ENCODE peak calls at places on chromosomes 12 and 14, in six cellular contexts. C, I, E, V, G and J are unnamed samples.

GRCh38 chr14:47442206-47442605 is 233.2 kb downstream of the MDGA2 start:
- DNase-seq in V (no peak), E (no peak), C (peak), I (peak), G (peak), J (no peak)

GRCh38 chr12:108833355-108833733 is 24.0 kb downstream of the SSH1 start:
- DNase-seq in I (peak), G (peak), V (no peak), E (no peak), C (peak), J (no peak)

GRCh38 chr12:94707892-94708291 is 57.5 kb upstream of the TMCC3 start:
- DNase-seq in V (no peak), G (peak), C (peak), E (no peak), I (peak), J (peak)

GRCh38 chr12:13153180-13153579 is 43.3 kb upstream of the EMP1 start:
- DNase-seq in V (no peak), G (no peak), E (peak), C (no peak), I (no peak), J (no peak)

GRCh38 chr14:24032727-24033418 is 18.9 kb upstream of the CARMIL3 start:
- DNase-seq in V (no peak), I (peak), C (peak), E (no peak), G (no peak), J (no peak)

GRCh38 chr12:685388-685787 is 22.1 kb upstream of the NINJ2 start:
- DNase-seq in G (peak), C (peak), V (peak), I (no peak), E (no peak), J (peak)

GRCh38 chr14:63266106-63266505 is 52.6 kb downstream of the GPHB5 start:
- DNase-seq in G (no peak), E (no peak), V (no peak), C (no peak), I (no peak), J (no peak)

GRCh38 chr12:14257734-14258467 is 107.6 kb upstream of the ATF7IP start:
- DNase-seq in V (peak), I (peak), C (peak), E (peak), G (peak), J (peak)

GRCh38 chr12:47734725-47735480 is 9.6 kb upstream of the ENDOU start:
- DNase-seq in I (peak), V (no peak), C (no peak), G (no peak), E (peak), J (no peak)

GRCh38 chr12:128613821-128614220 is 209.9 kb downstream of the SLC15A4 start:
- DNase-seq in I (no peak), E (no peak), V (no peak), C (no peak), G (no peak), J (no peak)

GRCh38 chr14:98350213-98350612 is 921.8 kb downstream of the BCL11B start:
- DNase-seq in E (no peak), C (no peak), I (no peak), V (no peak), G (no peak), J (no peak)

GRCh38 chr12:44217146-44217883 is 381.4 kb downstream of the TMEM117 start:
- DNase-seq in C (no peak), I (no peak), E (no peak), V (no peak), G (no peak), J (no peak)

GRCh38 chr14:75274899-75275569 is 3.6 kb upstream of the FOS start:
- DNase-seq in V (no peak), E (no peak), I (peak), C (peak), G (no peak), J (peak)

GRCh38 chr12:52951126-52951525 is 2.2 kb downstream of the KRT18 start:
- DNase-seq in E (no peak), I (no peak), V (no peak), C (no peak), G (no peak), J (no peak)
- H3K9ac ChIP-seq in E (no peak), I (no peak), V (no peak), C (no peak), G (no peak), J (peak)

GRCh38 chr12:104291867-104292524 is 11.5 kb upstream of the EID3 start:
- DNase-seq in G (no peak), C (no peak), E (no peak), I (no peak), V (no peak), J (no peak)
- H3K4me3 ChIP-seq in G (no peak), C (no peak), E (no peak), I (peak), V (no peak), J (no peak)

GRCh38 chr14:104604461-104605449 is at the start of gene TMEM179:
- DNase-seq in I (no peak), V (no peak), C (peak), G (peak), E (peak), J (no peak)
- H3K27ac ChIP-seq in I (no peak), V (no peak), C (no peak), G (no peak), E (no peak), J (no peak)

DNA sequence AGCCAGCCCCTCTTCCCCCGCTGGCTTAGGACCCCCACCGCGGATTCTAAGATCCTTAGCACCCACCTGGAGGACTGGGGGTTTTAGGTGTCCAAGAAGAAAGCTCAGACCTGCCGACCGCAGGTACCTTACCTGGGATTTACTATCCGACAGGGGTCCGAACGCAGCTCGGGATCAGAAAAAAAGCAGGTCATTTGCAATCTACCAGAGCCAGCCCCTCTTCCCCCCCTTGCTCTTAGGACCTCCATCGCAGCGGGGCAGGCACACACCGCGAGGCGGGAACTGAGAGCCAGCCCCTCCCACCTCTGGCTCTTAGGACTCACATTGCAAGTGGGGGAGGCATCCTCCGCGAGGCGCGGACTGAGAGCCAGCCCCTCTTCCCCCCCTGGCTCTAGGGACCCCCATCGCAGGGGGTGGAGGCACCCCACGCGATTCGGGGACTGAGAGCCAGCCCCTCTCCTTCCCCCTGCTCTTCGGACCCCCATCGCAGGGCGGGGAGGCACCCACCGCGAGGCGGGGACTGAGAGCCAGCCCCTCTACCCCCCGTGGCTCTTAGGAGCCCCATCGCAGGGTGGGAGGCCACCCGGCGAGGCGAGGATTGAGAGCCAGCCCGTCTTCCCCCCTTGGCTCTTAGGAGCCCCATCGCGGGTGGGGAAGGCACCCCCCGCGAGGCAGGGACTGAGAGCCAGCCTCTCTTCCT is 45.3 kb downstream of the DDX11 start:
- DNase-seq in E (peak), C (no peak), I (peak), G (no peak), V (no peak), J (no peak)
- H3K9ac ChIP-seq in E (no peak), C (no peak), I (no peak), G (no peak), V (no peak), J (peak)

GRCh38 chr14:65422093-65422834 is 9.7 kb downstream of the FUT8 start:
- DNase-seq in V (no peak), C (no peak), G (peak), I (no peak), E (no peak), J (no peak)
- H3K4me3 ChIP-seq in V (no peak), C (peak), G (no peak), I (no peak), E (no peak), J (no peak)

DNA sequence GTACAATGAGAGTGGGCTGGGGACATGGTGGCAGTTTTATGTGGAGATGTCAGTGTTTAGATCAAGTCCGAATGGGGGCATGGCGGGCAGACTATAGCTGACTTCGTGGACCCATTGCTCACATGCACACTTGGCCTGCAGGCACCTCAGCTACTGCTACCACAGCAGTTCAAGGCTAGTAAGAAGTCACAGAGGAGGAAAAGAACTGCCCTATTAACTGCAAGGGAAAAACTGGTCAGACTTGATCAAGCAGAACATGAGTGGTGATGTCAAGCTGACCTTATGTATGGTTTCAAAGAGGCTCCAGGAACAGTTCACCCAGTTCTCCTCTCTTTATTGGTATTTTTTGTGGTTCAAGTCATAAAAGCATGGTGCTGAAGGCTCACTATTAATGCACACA is 30.2 kb upstream of the FRS2 start:
- DNase-seq in I (no peak), E (no peak), C (no peak), V (no peak), G (no peak), J (no peak)
- H3K27ac ChIP-seq in I (no peak), E (no peak), C (no peak), V (no peak), G (no peak), J (no peak)

GRCh38 chr12:116347265-116347664 is 69.8 kb upstream of the MED13L start:
- DNase-seq in V (no peak), E (no peak), C (no peak), I (no peak), G (no peak), J (no peak)

GRCh38 chr12:116346751-116347150 is 69.3 kb upstream of the MED13L start:
- DNase-seq in E (no peak), V (no peak), G (peak), C (peak), I (peak), J (no peak)

GRCh38 chr12:116343331-116343884 is 65.9 kb upstream of the MED13L start:
- DNase-seq in C (no peak), G (no peak), I (no peak), V (no peak), E (no peak), J (no peak)

DNA sequence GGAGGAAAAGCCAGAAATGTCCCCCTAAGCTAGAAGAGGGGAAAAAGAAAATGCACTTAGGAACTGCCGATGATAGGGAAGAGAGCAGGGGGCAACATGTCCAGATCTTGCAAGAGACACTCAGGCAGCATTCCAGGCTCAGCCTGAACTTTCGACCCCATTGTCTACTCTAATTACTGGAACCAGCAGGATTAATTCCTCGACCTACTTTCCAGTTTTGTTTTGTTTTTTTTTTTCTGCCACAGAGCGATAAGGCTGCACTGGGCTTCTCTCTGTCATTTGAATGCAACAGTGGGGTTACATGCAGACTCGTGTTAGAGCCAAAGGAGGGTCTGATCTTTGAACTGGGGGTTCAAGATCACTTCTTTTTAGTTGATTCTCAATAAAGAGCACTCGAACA is 68.7 kb upstream of the MED13L start:
- DNase-seq in V (no peak), C (peak), G (peak), I (peak), E (no peak), J (no peak)
- H3K9ac ChIP-seq in V (no peak), C (peak), G (no peak), I (no peak), E (no peak), J (no peak)